ENCODE peak calls at places on chromosome 3, in seven cellular contexts. A is astrocyte, N is cardiac fibroblast, O is choroid plexus epithelial cell, Q is lower leg skin, T is GM23248, K is OCI-LY7. E is an unnamed sample.

GRCh38 chr3:169497567-169498257 is 165.8 kb downstream of the MECOM start:
- DNase-seq in A (peak), N (peak), O (peak), Q (no peak), T (no peak), K (no peak), E (no peak)

GRCh38 chr3:50885491-50885890 is 210.8 kb downstream of the DOCK3 start:
- DNase-seq in A (no peak), N (no peak), O (no peak), Q (no peak), T (peak), K (no peak), E (no peak)

GRCh38 chr3:32712506-32713055 is 27.6 kb downstream of the CNOT10 start:
- DNase-seq in A (no peak), N (no peak), O (no peak), Q (no peak), T (no peak), K (no peak), E (no peak)

GRCh38 chr3:104564045-104564643 is 802.6 kb upstream of the ALCAM start:
- DNase-seq in A (no peak), N (peak), O (peak), Q (no peak), T (peak), K (peak), E (peak)

GRCh38 chr3:53705774-53706173 is 140.4 kb downstream of the CHDH start:
- DNase-seq in A (no peak), N (no peak), O (no peak), Q (peak), T (no peak), K (no peak), E (peak)

GRCh38 chr3:123764642-123765041 is 119.5 kb downstream of the MYLK start:
- DNase-seq in A (no peak), N (no peak), O (no peak), Q (no peak), T (no peak), K (no peak), E (no peak)

GRCh38 chr3:4821331-4821730 is 157.9 kb upstream of the BHLHE40 start:
- DNase-seq in A (no peak), N (no peak), O (no peak), Q (no peak), T (peak), K (no peak), E (no peak)

GRCh38 chr3:32686713-32687112 is 1.7 kb downstream of the CNOT10 start:
- DNase-seq in A (no peak), N (no peak), O (no peak), Q (no peak), T (peak), K (no peak), E (no peak)

GRCh38 chr3:145942052-145942451 is 218.9 kb downstream of the PLOD2 start:
- DNase-seq in A (peak), N (peak), O (no peak), Q (no peak), T (peak), K (no peak), E (no peak)

GRCh38 chr3:46895761-46896160 is 18.2 kb downstream of the PTH1R start:
- DNase-seq in A (no peak), N (no peak), O (no peak), Q (no peak), T (no peak), K (no peak), E (no peak)

GRCh38 chr3:112633757-112634156 is 7.2 kb downstream of the CCDC80 start:
- DNase-seq in A (no peak), N (no peak), O (no peak), Q (no peak), T (peak), K (no peak), E (no peak)

GRCh38 chr3:112637700-112638099 is 3.2 kb downstream of the CCDC80 start:
- DNase-seq in A (no peak), N (no peak), O (no peak), Q (peak), T (peak), K (no peak), E (no peak)

GRCh38 chr3:112634786-112635541 is 6.0 kb downstream of the CCDC80 start:
- DNase-seq in A (no peak), N (no peak), O (no peak), Q (no peak), T (peak), K (peak), E (no peak)

GRCh38 chr3:112633191-112633590 is 7.8 kb downstream of the CCDC80 start:
- DNase-seq in A (no peak), N (no peak), O (no peak), Q (no peak), T (peak), K (no peak), E (no peak)

GRCh38 chr3:112635674-112636073 is 5.3 kb downstream of the CCDC80 start:
- DNase-seq in A (peak), N (peak), O (peak), Q (no peak), T (peak), K (no peak), E (no peak)
- H3K4me3 ChIP-seq in A (peak), N (peak), O (peak), Q (no peak), T (peak), K (no peak), E (no peak)

GRCh38 chr3:15502616-15503015 is 18.9 kb downstream of the COLQ start:
- DNase-seq in A (no peak), N (no peak), O (no peak), Q (no peak), T (no peak), K (no peak), E (no peak)
- H3K4me3 ChIP-seq in A (no peak), N (no peak), O (no peak), Q (no peak), T (no peak), K (no peak), E (no peak)

DNA sequence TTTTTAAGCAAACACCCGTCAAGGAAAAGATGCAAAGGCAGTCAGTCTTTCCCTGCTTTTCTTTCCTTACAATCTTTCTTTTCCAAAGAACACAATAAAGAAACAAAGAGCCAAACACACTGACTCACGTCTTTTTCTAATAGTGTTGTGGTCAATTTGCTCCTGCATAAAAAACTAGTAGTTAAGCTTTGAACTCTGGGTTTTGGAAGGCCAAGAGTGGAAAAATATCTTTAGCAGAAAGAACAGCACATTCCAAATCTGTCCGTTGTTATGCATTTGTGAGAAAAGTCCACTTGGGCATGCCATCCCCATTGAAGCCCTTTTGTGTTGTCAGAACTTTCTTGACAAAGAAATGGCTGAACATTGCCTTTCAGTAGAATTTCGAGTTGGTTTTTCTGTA is 18.2 kb downstream of the COL8A1 start:
- DNase-seq in A (peak), N (no peak), O (no peak), Q (no peak), T (peak), K (no peak), E (no peak)
- H3K4me3 ChIP-seq in A (no peak), N (no peak), O (no peak), Q (no peak), T (no peak), K (no peak), E (no peak)

DNA sequence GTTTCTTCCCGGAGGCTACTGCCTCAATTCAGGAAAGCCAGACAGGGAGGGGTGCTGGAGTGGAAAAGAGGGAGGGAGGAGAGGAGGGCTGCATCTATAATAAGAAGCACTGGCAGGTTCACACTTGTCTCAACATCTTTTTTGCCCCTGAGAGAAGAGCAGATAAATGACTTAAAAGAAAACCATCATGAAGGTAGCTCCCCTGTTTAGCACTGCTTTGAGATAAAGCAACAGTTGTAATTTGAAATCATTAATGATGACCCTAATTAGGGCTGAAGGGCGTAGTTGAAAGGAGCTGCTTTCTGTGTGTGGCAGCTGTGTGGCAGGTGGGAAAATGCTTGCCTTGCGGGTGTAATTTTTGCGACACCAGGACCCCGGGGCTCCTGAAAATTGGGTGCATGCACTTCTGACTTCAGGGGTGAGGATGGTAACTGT is 222.8 kb upstream of the IL12A start:
- DNase-seq in A (no peak), N (no peak), O (no peak), Q (no peak), T (peak), K (no peak), E (no peak)
- H3K4me3 ChIP-seq in A (peak), N (peak), O (peak), Q (no peak), T (peak), K (no peak), E (peak)

DNA sequence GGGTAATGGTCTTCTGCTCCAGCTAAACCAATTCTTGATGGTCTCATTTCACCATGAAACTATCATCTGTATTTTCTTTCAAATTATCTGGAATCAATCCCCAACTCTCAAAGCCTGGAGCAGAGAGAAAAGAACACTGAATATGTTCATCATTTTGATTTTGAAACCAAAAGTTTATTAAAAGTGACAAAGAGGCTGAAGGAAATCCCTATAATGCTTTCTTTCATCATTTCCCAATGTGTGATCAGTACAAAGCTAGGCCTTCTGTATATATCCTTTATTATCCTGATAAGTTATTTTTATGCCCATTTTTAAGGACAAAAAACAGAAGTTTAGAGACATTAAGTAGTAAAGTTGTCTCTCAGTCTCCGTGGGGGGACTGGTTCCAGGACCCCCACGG is 50.1 kb upstream of the MBNL1 start:
- DNase-seq in A (no peak), N (no peak), O (no peak), Q (no peak), T (no peak), K (no peak), E (no peak)
- H3K4me3 ChIP-seq in A (no peak), N (no peak), O (no peak), Q (no peak), T (no peak), K (no peak), E (no peak)

DNA sequence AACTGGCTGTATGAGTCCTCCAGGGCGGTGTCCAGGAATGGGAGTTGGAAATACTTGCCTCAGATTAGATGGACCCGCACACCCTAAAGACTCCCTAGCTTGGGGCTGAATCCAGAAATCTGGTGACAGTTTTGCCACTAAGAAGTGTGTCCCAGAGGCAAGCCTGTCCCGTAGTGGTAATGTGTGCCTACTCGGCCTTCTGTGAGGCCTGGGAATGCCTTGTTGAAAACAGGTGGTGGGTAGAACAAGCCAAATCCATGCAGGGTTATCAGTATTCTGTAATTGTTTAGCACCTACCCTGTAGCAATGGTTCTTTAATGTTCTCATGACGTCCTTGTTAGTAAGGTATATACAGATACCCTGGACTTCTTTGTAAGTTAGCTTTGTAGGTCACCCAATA is 1.6 kb downstream of the C3orf52 start:
- DNase-seq in A (no peak), N (no peak), O (no peak), Q (no peak), T (no peak), K (no peak), E (no peak)
- H3K4me3 ChIP-seq in A (peak), N (no peak), O (no peak), Q (no peak), T (no peak), K (peak), E (no peak)

DNA sequence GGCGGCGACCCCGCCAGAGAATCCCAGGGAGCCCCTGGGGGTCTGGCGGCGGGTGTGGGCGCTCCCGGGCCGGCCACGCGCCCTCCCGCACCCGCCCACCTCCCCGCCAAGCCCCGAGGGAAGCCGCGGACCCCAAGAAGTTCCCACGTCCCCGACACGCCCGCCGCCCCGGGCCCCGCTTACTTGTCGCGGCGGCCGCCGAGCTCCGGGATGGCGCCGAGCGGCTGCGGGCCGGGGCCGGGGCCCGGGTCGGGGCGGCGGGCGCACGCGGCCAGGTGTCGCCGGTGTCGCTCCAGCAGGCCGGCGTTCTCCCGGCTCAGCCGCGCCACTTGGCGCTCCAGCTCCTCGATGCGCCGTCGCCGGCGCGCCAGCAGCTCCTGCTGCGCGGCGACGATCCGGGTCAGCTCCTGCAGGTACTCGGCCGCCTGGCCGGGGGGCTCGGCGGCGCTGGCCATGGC is 137.6 kb downstream of the NUP210 start:
- DNase-seq in A (no peak), N (no peak), O (no peak), Q (no peak), T (peak), K (no peak), E (no peak)
- H3K4me3 ChIP-seq in A (no peak), N (no peak), O (no peak), Q (peak), T (no peak), K (no peak), E (peak)